ENCODE peak calls at places on chromosomes 11 and 22, in seven cellular contexts. J is iPS-NIHi11; H is kidney; D is GM23248; E is activated CD4-positive, CD25-positive, alpha-beta regulatory T cell treated with anti-CD3 and anti-CD28 coated beads, Interleukin-2, amount 50 U/mL, for 16 hours; W is GM13977; C is hypothalamus. G is an unnamed sample.

GRCh38 chr22:33472462-33473344 is 414.5 kb upstream of the SYN3 start:
- DNase-seq in J (no peak), H (no peak), D (no peak), E (no peak), W (peak), C (no peak), G (no peak)

GRCh38 chr22:39254789-39255298 is 10.1 kb upstream of the PDGFB start:
- DNase-seq in J (peak), H (no peak), D (peak), E (no peak), W (peak), C (no peak), G (no peak)

GRCh38 chr22:46737105-46737975 is 712 bp downstream of the CERK start:
- DNase-seq in J (peak), H (no peak), D (peak), E (no peak), W (peak), C (peak), G (peak)

GRCh38 chr11:4125141-4125540 is 30.5 kb downstream of the RRM1 start:
- DNase-seq in J (no peak), H (no peak), D (no peak), E (no peak), W (no peak), C (no peak), G (no peak)

GRCh38 chr11:115501895-115502589 is 2.2 kb downstream of the CADM1 start:
- DNase-seq in J (no peak), H (no peak), D (no peak), E (no peak), W (peak), C (no peak), G (no peak)

GRCh38 chr11:114832532-114833125 is 154.3 kb downstream of the NXPE2 start:
- DNase-seq in J (no peak), H (no peak), D (no peak), E (no peak), W (no peak), C (no peak), G (no peak)

GRCh38 chr11:1618231-1618630 is 3.7 kb downstream of the KRTAP5-4 start:
- DNase-seq in J (no peak), H (peak), D (peak), E (no peak), W (no peak), C (no peak), G (no peak)

GRCh38 chr22:22949953-22950352 is 62.3 kb downstream of the IGLL5 start:
- DNase-seq in J (no peak), H (no peak), D (no peak), E (no peak), W (no peak), C (no peak), G (no peak)

GRCh38 chr11:116375221-116375620 is 397.6 kb downstream of the BUD13 start:
- DNase-seq in J (no peak), H (no peak), D (no peak), E (no peak), W (no peak), C (no peak), G (no peak)

GRCh38 chr11:91630916-91631673 is 593.5 kb upstream of the FAT3 start:
- DNase-seq in J (no peak), H (no peak), D (no peak), E (no peak), W (no peak), C (no peak), G (no peak)

GRCh38 chr11:4543561-4543960 is 1.4 kb upstream of the OR52M1 start:
- DNase-seq in J (no peak), H (no peak), D (no peak), E (no peak), W (no peak), C (no peak), G (no peak)

GRCh38 chr11:44008698-44009097 is 39.1 kb upstream of the ACCSL start:
- DNase-seq in J (no peak), H (no peak), D (no peak), E (no peak), W (no peak), C (no peak), G (no peak)

GRCh38 chr11:112588252-112588668 is 327.6 kb upstream of the PLET1 start:
- DNase-seq in J (peak), H (peak), D (peak), E (peak), W (peak), C (peak), G (peak)

GRCh38 chr11:72954860-72955259 is 140.6 kb downstream of the ATG16L2 start:
- DNase-seq in J (no peak), H (no peak), D (no peak), E (no peak), W (no peak), C (no peak), G (no peak)

GRCh38 chr11:12841946-12842630 is 167.0 kb upstream of the RASSF10 start:
- DNase-seq in J (peak), H (no peak), D (peak), E (no peak), W (no peak), C (peak), G (no peak)

GRCh38 chr11:75673977-75674582 is 5.2 kb upstream of the MAP6 start:
- DNase-seq in J (no peak), H (no peak), D (peak), E (no peak), W (no peak), C (no peak), G (no peak)

GRCh38 chr11:117426297-117426685 is 98.6 kb downstream of the CEP164 start:
- DNase-seq in J (peak), H (peak), D (peak), E (peak), W (peak), C (peak), G (peak)

GRCh38 chr11:69155302-69156198 is at the start of gene SMIM38:
- DNase-seq in J (no peak), H (no peak), D (no peak), E (no peak), W (peak), C (peak), G (no peak)

GRCh38 chr22:47040486-47041145 is 278.2 kb downstream of the TBC1D22A start:
- DNase-seq in J (no peak), H (peak), D (no peak), E (no peak), W (no peak), C (no peak), G (peak)

GRCh38 chr11:126307706-126308105 is 3.8 kb downstream of the DCPS start:
- DNase-seq in J (no peak), H (no peak), D (peak), E (no peak), W (no peak), C (no peak), G (peak)

GRCh38 chr11:68897441-68897840 is 6.2 kb downstream of the MRPL21 start:
- DNase-seq in J (no peak), H (no peak), D (no peak), E (no peak), W (no peak), C (no peak), G (no peak)

GRCh38 chr22:23756891-23757290 is 2.7 kb upstream of the VPREB3 start:
- DNase-seq in J (no peak), H (no peak), D (no peak), E (no peak), W (no peak), C (no peak), G (no peak)

G was measured in glutamatergic neuron.